ENCODE peak calls at places on chromosomes 7 and 10, in seven cellular contexts. One of them, this sample, is unnamed.

GRCh38 chr10:133274751-133275682 is 1.7 kb downstream of the ADAM8 start:
- DNase-seq in ecto neural progenitor cell: no peak
- DNase-seq in AG09309: no peak
- DNase-seq in AML-193: peak
- DNase-seq in HCEC 1CT: no peak
- DNase-seq in head of caudate nucleus: no peak
- DNase-seq in RPMI7951: peak
- DNase-seq in this sample: no peak

GRCh38 chr10:63429280-63429679 is 36.5 kb downstream of the JMJD1C start:
- DNase-seq in ecto neural progenitor cell: no peak
- DNase-seq in RPMI7951: peak
- DNase-seq in AML-193: no peak
- DNase-seq in head of caudate nucleus: no peak
- DNase-seq in HCEC 1CT: peak
- DNase-seq in AG09309: peak
- DNase-seq in this sample: no peak

GRCh38 chr7:95609277-95609971 is 13.1 kb upstream of the PDK4 start:
- DNase-seq in ecto neural progenitor cell: no peak
- DNase-seq in AML-193: peak
- DNase-seq in head of caudate nucleus: peak
- DNase-seq in RPMI7951: peak
- DNase-seq in HCEC 1CT: peak
- DNase-seq in AG09309: no peak
- DNase-seq in this sample: peak

GRCh38 chr10:72690071-72690755 is 1.7 kb upstream of the MCU start:
- DNase-seq in AML-193: no peak
- DNase-seq in head of caudate nucleus: no peak
- DNase-seq in ecto neural progenitor cell: no peak
- DNase-seq in RPMI7951: no peak
- DNase-seq in HCEC 1CT: no peak
- DNase-seq in AG09309: no peak
- DNase-seq in this sample: no peak

GRCh38 chr7:123747620-123748141 is 1.1 kb downstream of the WASL start:
- DNase-seq in HCEC 1CT: peak
- DNase-seq in AG09309: peak
- DNase-seq in ecto neural progenitor cell: peak
- DNase-seq in head of caudate nucleus: peak
- DNase-seq in AML-193: peak
- DNase-seq in RPMI7951: peak
- DNase-seq in this sample: peak

GRCh38 chr10:17049195-17049594 is 80.4 kb downstream of the CUBN start:
- DNase-seq in AG09309: no peak
- DNase-seq in HCEC 1CT: no peak
- DNase-seq in head of caudate nucleus: no peak
- DNase-seq in ecto neural progenitor cell: no peak
- DNase-seq in AML-193: no peak
- DNase-seq in RPMI7951: no peak
- DNase-seq in this sample: no peak

GRCh38 chr10:97762056-97762455 is 9.7 kb downstream of the SFRP5 start:
- DNase-seq in head of caudate nucleus: no peak
- DNase-seq in ecto neural progenitor cell: no peak
- DNase-seq in RPMI7951: no peak
- DNase-seq in AML-193: no peak
- DNase-seq in AG09309: no peak
- DNase-seq in HCEC 1CT: no peak
- DNase-seq in this sample: no peak

GRCh38 chr7:131521651-131522163 is 34.7 kb downstream of the PODXL start:
- DNase-seq in ecto neural progenitor cell: no peak
- DNase-seq in head of caudate nucleus: no peak
- DNase-seq in RPMI7951: peak
- DNase-seq in AG09309: no peak
- DNase-seq in AML-193: no peak
- DNase-seq in HCEC 1CT: no peak
- DNase-seq in this sample: no peak

GRCh38 chr7:44534501-44534900 is 6.6 kb downstream of the NPC1L1 start:
- DNase-seq in AML-193: peak
- DNase-seq in HCEC 1CT: peak
- DNase-seq in AG09309: no peak
- DNase-seq in RPMI7951: peak
- DNase-seq in head of caudate nucleus: peak
- DNase-seq in ecto neural progenitor cell: peak
- DNase-seq in this sample: no peak

GRCh38 chr7:56447864-56448693 is 331.9 kb upstream of the NUPR2 start:
- DNase-seq in AML-193: no peak
- DNase-seq in head of caudate nucleus: no peak
- DNase-seq in ecto neural progenitor cell: no peak
- DNase-seq in RPMI7951: peak
- DNase-seq in AG09309: no peak
- DNase-seq in HCEC 1CT: no peak
- DNase-seq in this sample: no peak